ENCODE peak calls at places on chromosome 17, in four cellular contexts. P is T-helper 17 cell, C is HT1080, O is amniotic stem cell. W is an unnamed sample.

GRCh38 chr17:41912925-41913324 is 5.8 kb downstream of the ACLY start:
- DNase-seq in P (no peak), C (no peak), O (no peak), W (no peak)

GRCh38 chr17:41624208-41625101 is at the start of gene KRT17:
- DNase-seq in P (no peak), C (no peak), O (no peak), W (no peak)

GRCh38 chr17:13626703-13627102 is 25.0 kb upstream of the HS3ST3A1 start:
- DNase-seq in P (no peak), C (peak; percentile 92), O (no peak), W (no peak)

GRCh38 chr17:74552037-74552436 is 6.1 kb upstream of the CD300C start:
- DNase-seq in P (no peak), C (peak; percentile 51), O (no peak), W (no peak)

GRCh38 chr17:43549496-43549895 is 3.4 kb upstream of the ETV4 start:
- DNase-seq in P (no peak), C (no peak), O (no peak), W (no peak)

GRCh38 chr17:77314601-77315000 is 173.8 kb downstream of the SEC14L1 start:
- DNase-seq in P (no peak), C (no peak), O (no peak), W (no peak)

GRCh38 chr17:691423-691822 is 23.2 kb downstream of the VPS53 start:
- DNase-seq in P (no peak), C (peak; percentile 69), O (peak; percentile 31), W (no peak)

GRCh38 chr17:42754782-42755181 is 6.2 kb upstream of the RAMP2 start:
- DNase-seq in P (no peak), C (peak; percentile 45), O (no peak), W (no peak)

GRCh38 chr17:49217651-49218413 is 7.3 kb downstream of the ABI3 start:
- DNase-seq in P (no peak), C (no peak), O (no peak), W (no peak)

GRCh38 chr17:71548540-71549190 is 572.2 kb upstream of the SOX9 start:
- DNase-seq in P (no peak), C (peak; percentile 51), O (no peak), W (no peak)

GRCh38 chr17:44979426-44980273 is 11.5 kb upstream of the C1QL1 start:
- DNase-seq in P (no peak), C (no peak), O (no peak), W (no peak)

W was measured in NCI-H748 treated with DMSO at 0.1 percent for 48 hours.